ENCODE peak calls at places on chromosome 4, in six cellular contexts. B, A, D, C, N and K are unnamed samples.

GRCh38 chr4:98261291-98262271 is at the start of gene RAP1GDS1:
- DNase-seq in D (peak; percentile 93), N (peak; percentile 56), C (peak; percentile 80), A (peak; percentile 32), B (no peak), K (peak; percentile 5)

GRCh38 chr4:24741915-24742314 is 53.5 kb upstream of the SOD3 start:
- DNase-seq in B (no peak), C (no peak), D (no peak), A (no peak), N (no peak), K (no peak)

GRCh38 chr4:132218406-132218805 is 930.7 kb upstream of the PCDH10 start:
- DNase-seq in A (no peak), C (peak; percentile 50), B (no peak), D (no peak), N (no peak), K (no peak)

GRCh38 chr4:161642708-161643107 is 521.1 kb downstream of the FSTL5 start:
- DNase-seq in C (peak; percentile 16), D (no peak), N (no peak), A (no peak), B (no peak), K (no peak)

GRCh38 chr4:25535278-25535677 is 120.4 kb upstream of the SLC34A2 start:
- DNase-seq in C (no peak), N (no peak), D (no peak), A (no peak), B (no peak), K (no peak)

GRCh38 chr4:126915999-126916625 is 716.6 kb upstream of the INTU start:
- DNase-seq in N (no peak), C (no peak), A (no peak), D (no peak), B (no peak), K (no peak)

GRCh38 chr4:123564758-123565346 is 168.3 kb downstream of the SPRY1 start:
- DNase-seq in N (peak; percentile 40), D (peak; percentile 75), B (peak; percentile 2), A (peak; percentile 78), C (peak; percentile 84), K (no peak)

GRCh38 chr4:16579866-16580265 is 318.6 kb downstream of the LDB2 start:
- DNase-seq in A (no peak), C (no peak), B (no peak), D (no peak), N (no peak), K (no peak)

GRCh38 chr4:127641524-127641923 is 8.8 kb downstream of the INTU start:
- DNase-seq in A (no peak), N (no peak), D (no peak), C (peak; percentile 11), B (no peak), K (no peak)

GRCh38 chr4:43369036-43369594 is 476.6 kb downstream of the GRXCR1 start:
- DNase-seq in C (peak; percentile 8), D (no peak), A (no peak), B (no peak), N (no peak), K (no peak)

GRCh38 chr4:173420324-173420752 is 21.4 kb upstream of the SCRG1 start:
- DNase-seq in B (no peak), N (no peak), C (peak; percentile 28), D (no peak), A (no peak), K (no peak)

GRCh38 chr4:124854968-124855367 is 142.4 kb upstream of the ANKRD50 start:
- DNase-seq in C (peak; percentile 27), D (no peak), N (no peak), B (no peak), A (no peak), K (no peak)

GRCh38 chr4:8117278-8117682 is 41.3 kb downstream of the ABLIM2 start:
- DNase-seq in C (peak; percentile 7), A (peak; percentile 93), D (peak; percentile 90), B (no peak), N (no peak), K (no peak)

GRCh38 chr4:110970642-110971041 is 347.8 kb upstream of the PITX2 start:
- DNase-seq in B (no peak), N (peak; percentile 65), A (peak; percentile 73), C (peak; percentile 69), D (peak; percentile 14), K (no peak)

GRCh38 chr4:1623821-1624518 is 60.1 kb downstream of the FAM53A start:
- DNase-seq in D (peak; percentile 71), B (no peak), N (no peak), C (no peak), A (no peak), K (no peak)

GRCh38 chr4:24932831-24933230 is 20.0 kb upstream of the CCDC149 start:
- DNase-seq in C (no peak), D (no peak), N (no peak), B (no peak), A (no peak), K (no peak)

GRCh38 chr4:4837316-4837715 is 22.1 kb upstream of the MSX1 start:
- DNase-seq in N (no peak), A (no peak), D (no peak), B (no peak), C (no peak), K (no peak)

GRCh38 chr4:7917669-7918068 is 22.0 kb downstream of the AFAP1 start:
- DNase-seq in B (no peak), N (no peak), A (no peak), D (no peak), C (peak; percentile 50), K (no peak)

GRCh38 chr4:100372432-100372831 is 145.4 kb downstream of the EMCN start:
- DNase-seq in B (no peak), N (no peak), C (peak; percentile 6), A (no peak), D (peak; percentile 1), K (no peak)

GRCh38 chr4:121072080-121072835 is at the start of gene NDNF:
- DNase-seq in A (peak; percentile 47), D (peak; percentile 72), C (peak; percentile 26), N (peak; percentile 68), B (peak; percentile 28), K (no peak)

GRCh38 chr4:180768610-180769009 is 1474.6 kb upstream of the TENM3 start:
- DNase-seq in A (no peak), C (no peak), D (no peak), N (no peak), B (no peak), K (no peak)

GRCh38 chr4:34181311-34181808 is 2063.0 kb downstream of the ARAP2 start:
- DNase-seq in A (no peak), C (peak; percentile 89), D (no peak), N (no peak), B (no peak), K (no peak)

GRCh38 chr4:829761-830655 is 4.1 kb upstream of the CPLX1 start:
- DNase-seq in A (no peak), N (no peak), B (no peak), C (no peak), D (peak; percentile 73), K (no peak)

GRCh38 chr4:184647391-184648101 is 1.7 kb downstream of the CASP3 start:
- DNase-seq in B (no peak), D (no peak), A (no peak), C (peak; percentile 29), N (no peak), K (no peak)

GRCh38 chr4:38723726-38724506 is 58.9 kb downstream of the TLR10 start:
- DNase-seq in N (no peak), A (no peak), B (no peak), C (no peak), D (no peak), K (no peak)

GRCh38 chr4:32789026-32789608 is 2068.9 kb downstream of the PCDH7 start:
- DNase-seq in N (no peak), D (no peak), A (no peak), C (peak; percentile 95), B (no peak), K (no peak)

GRCh38 chr4:183499389-183499788 is 5.5 kb upstream of the ING2 start:
- DNase-seq in N (no peak), C (peak; percentile 60), B (no peak), A (no peak), D (no peak), K (no peak)

GRCh38 chr4:56086073-56086521 is 137.4 kb downstream of the CEP135 start:
- DNase-seq in D (peak; percentile 26), C (no peak), N (peak; percentile 57), B (no peak), A (peak; percentile 42), K (no peak)

GRCh38 chr4:150722908-150723362 is 141.0 kb downstream of the MAB21L2 start:
- DNase-seq in C (peak; percentile 80), A (peak; percentile 38), N (no peak), B (no peak), D (no peak), K (peak; percentile 49)

GRCh38 chr4:184599492-184600135 is 49.6 kb downstream of the CASP3 start:
- DNase-seq in B (no peak), D (no peak), A (no peak), C (no peak), N (no peak), K (no peak)

GRCh38 chr4:143653031-143653430 is 47.4 kb downstream of the FREM3 start:
- DNase-seq in B (no peak), D (no peak), N (no peak), A (no peak), C (no peak), K (no peak)

GRCh38 chr4:48071171-48071570 is 54.6 kb downstream of the NIPAL1 start:
- DNase-seq in C (peak; percentile 15), D (no peak), A (no peak), B (no peak), N (no peak), K (no peak)